ENCODE peak calls at places on chromosomes 7 and 10, in six cellular contexts. H, X, U, O, G and I are unnamed samples.

GRCh38 chr10:77363197-77363596 is 274.4 kb downstream of the KCNMA1 start:
- ATAC-seq in H (no peak), X (no peak), U (no peak), O (no peak), G (no peak), I (no peak)

GRCh38 chr10:99457808-99458207 is 27.4 kb upstream of the GOT1 start:
- ATAC-seq in H (no peak), X (no peak), U (no peak), O (no peak), G (no peak), I (no peak)

GRCh38 chr10:132010484-132010883 is 28.8 kb upstream of the BNIP3 start:
- ATAC-seq in H (no peak), X (no peak), U (no peak), O (no peak), G (no peak), I (no peak)

GRCh38 chr7:55065511-55066229 is 46.9 kb downstream of the EGFR start:
- ATAC-seq in H (peak; percentile 72), X (peak; percentile 79), U (no peak), O (peak; percentile 77), G (peak; percentile 69), I (peak; percentile 76)

GRCh38 chr7:112411186-112411795 is 39.0 kb upstream of the IFRD1 start:
- ATAC-seq in H (no peak), X (peak; percentile 40), U (peak; percentile 66), O (peak; percentile 64), G (peak; percentile 57), I (no peak)

GRCh38 chr10:54002077-54002476 is 799.0 kb downstream of the PCDH15 start:
- ATAC-seq in H (no peak), X (no peak), U (no peak), O (no peak), G (no peak), I (no peak)

GRCh38 chr7:99947608-99948007 is 18.2 kb upstream of the GJC3 start:
- ATAC-seq in H (no peak), X (no peak), U (no peak), O (no peak), G (no peak), I (no peak)

GRCh38 chr10:45675388-45675787 is 2.8 kb upstream of the ZFAND4 start:
- ATAC-seq in H (no peak), X (no peak), U (no peak), O (no peak), G (no peak), I (no peak)

GRCh38 chr7:77481615-77482014 is 55.5 kb upstream of the PTPN12 start:
- ATAC-seq in H (no peak), X (peak; percentile 8), U (no peak), O (no peak), G (no peak), I (no peak)

GRCh38 chr10:128062837-128063563 is 63.2 kb downstream of the MKI67 start:
- ATAC-seq in H (no peak), X (peak; percentile 51), U (peak; percentile 26), O (no peak), G (no peak), I (no peak)

GRCh38 chr7:333399-333776 is 43.4 kb downstream of the FOXL3 start:
- ATAC-seq in H (no peak), X (peak; percentile 54), U (no peak), O (no peak), G (no peak), I (peak; percentile 54)

GRCh38 chr10:16866861-16867260 is 49.6 kb upstream of the RSU1 start:
- ATAC-seq in H (no peak), X (no peak), U (no peak), O (no peak), G (no peak), I (no peak)

GRCh38 chr7:155972651-155973349 is 160.5 kb upstream of the SHH start:
- ATAC-seq in H (no peak), X (no peak), U (no peak), O (no peak), G (no peak), I (no peak)

GRCh38 chr7:110043514-110043913 is 1047.4 kb upstream of the LRRN3 start:
- ATAC-seq in H (no peak), X (no peak), U (no peak), O (no peak), G (no peak), I (no peak)

GRCh38 chr7:149625339-149625946 is 127.8 kb upstream of the ZNF746 start:
- ATAC-seq in H (peak; percentile 68), X (peak; percentile 70), U (peak; percentile 67), O (peak; percentile 41), G (peak; percentile 70), I (no peak)

GRCh38 chr10:13865758-13866491 is 279.2 kb downstream of the PRPF18 start:
- ATAC-seq in H (peak; percentile 90), X (peak; percentile 50), U (no peak), O (peak; percentile 91), G (peak; percentile 87), I (peak; percentile 48)

GRCh38 chr10:21363753-21364104 is 161.8 kb downstream of the SKIDA1 start:
- ATAC-seq in H (no peak), X (no peak), U (no peak), O (no peak), G (peak; percentile 31), I (no peak)
- H3K27ac ChIP-seq in H (peak overlapping the region; percentile 99), X (no peak overlapping the region), U (no peak overlapping the region), O (peak overlapping the region; percentile 91), G (peak overlapping the region; percentile 84), I (no peak overlapping the region)

GRCh38 chr7:98281757-98282652 is 519 bp downstream of the BRI3 start:
- ATAC-seq in H (peak; percentile 31), X (no peak), U (peak; percentile 20), O (peak; percentile 36), G (peak; percentile 4), I (peak; percentile 38)

GRCh38 chr7:98284335-98285036 is 3.0 kb downstream of the BRI3 start:
- ATAC-seq in H (peak; percentile 29), X (peak; percentile 62), U (no peak), O (no peak), G (no peak), I (peak; percentile 31)

GRCh38 chr7:98282727-98283126 is 1.2 kb downstream of the BRI3 start:
- ATAC-seq in H (no peak), X (no peak), U (no peak), O (no peak), G (no peak), I (no peak)

GRCh38 chr7:98283887-98284222 is 2.4 kb downstream of the BRI3 start:
- ATAC-seq in H (peak; percentile 2), X (no peak), U (no peak), O (no peak), G (no peak), I (no peak)

DNA sequence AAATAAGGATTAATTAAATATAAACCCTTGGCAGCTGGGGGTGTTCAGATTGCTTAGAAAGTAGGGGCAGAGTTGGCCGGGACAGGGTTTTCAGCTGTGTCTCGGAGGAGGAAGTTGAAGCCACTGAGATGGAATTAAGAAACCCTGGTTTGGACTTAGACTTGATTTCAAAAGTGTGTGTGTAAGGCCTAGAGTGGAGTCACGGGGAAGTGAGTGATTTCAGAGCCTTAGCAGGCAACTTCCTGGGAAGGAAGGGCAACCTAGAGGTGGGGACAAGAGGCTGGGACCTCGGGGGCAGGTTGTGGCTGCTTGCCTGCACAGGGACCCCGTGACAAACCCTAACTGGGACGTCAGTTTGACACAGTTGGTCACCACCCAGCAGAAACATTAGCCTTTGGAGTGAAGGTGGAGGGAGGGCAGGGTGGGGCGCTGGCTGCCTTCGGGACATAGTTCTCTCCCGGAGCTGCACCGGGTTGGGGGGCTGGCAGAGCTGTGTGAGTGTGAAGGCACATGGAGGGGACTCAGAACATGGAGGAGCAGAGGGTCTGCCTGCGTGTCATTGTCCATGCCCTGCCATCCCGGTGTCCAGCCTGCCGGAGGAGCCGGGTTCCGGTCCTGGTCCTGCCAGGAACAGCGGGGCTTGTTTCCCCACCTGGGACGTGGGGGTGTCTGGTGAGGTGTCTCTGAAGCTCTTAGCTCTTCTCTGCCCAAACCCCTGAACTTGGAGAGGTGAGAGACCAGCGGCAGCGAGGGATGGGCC is 1.8 kb downstream of the BRI3 start:
- ATAC-seq in H (no peak), X (peak; percentile 31), U (no peak), O (no peak), G (no peak), I (no peak)
- TF ChIP-seq POLR2AphosphoS5 in H (no peak), X (peak; percentile 80), U (no peak), O (no peak), G (no peak), I (peak; percentile 55)

GRCh38 chr10:60943372-60944158 is 420 bp downstream of the RHOBTB1 start:
- ATAC-seq in H (peak; percentile 69), X (peak; percentile 73), U (peak; percentile 77), O (peak; percentile 69), G (peak; percentile 67), I (peak; percentile 74)
- H3K4me3 ChIP-seq in H (peak overlapping the region; percentile 56), X (peak overlapping the region; percentile 54), U (peak overlapping the region; percentile 67), O (peak overlapping the region; percentile 51), G (peak overlapping the region; percentile 79), I (peak overlapping the region; percentile 88)

GRCh38 chr10:122503886-122504285 is 42.5 kb downstream of the HTRA1 start:
- ATAC-seq in H (no peak), X (no peak), U (no peak), O (no peak), G (no peak), I (no peak)

GRCh38 chr10:122503004-122503403 is 41.7 kb downstream of the HTRA1 start:
- ATAC-seq in H (no peak), X (no peak), U (no peak), O (no peak), G (no peak), I (no peak)

GRCh38 chr10:122505011-122505410 is 43.7 kb downstream of the HTRA1 start:
- ATAC-seq in H (no peak), X (no peak), U (no peak), O (no peak), G (no peak), I (no peak)

GRCh38 chr10:122505885-122506284 is 44.5 kb downstream of the HTRA1 start:
- ATAC-seq in H (no peak), X (no peak), U (no peak), O (no peak), G (no peak), I (no peak)

DNA sequence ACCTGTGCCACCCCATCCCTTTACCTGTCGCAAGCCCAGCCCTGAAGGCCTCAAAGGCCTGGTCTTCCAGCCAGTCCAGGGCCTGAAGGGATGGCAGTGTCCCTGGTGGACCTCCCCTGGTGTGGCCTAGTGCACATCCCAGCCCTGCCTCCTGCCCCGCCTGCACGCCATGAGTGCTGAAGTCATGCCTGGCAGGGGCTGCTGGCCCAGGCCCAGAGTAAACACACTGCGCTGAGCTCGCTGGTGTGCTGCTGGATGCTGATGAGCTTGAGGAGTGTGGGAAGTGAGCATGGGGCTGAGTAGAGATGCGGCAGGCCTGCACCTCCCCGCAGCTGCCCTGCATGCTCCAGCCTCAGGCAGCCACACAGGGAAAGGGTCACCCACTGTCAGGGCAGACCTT is 43.2 kb downstream of the HTRA1 start:
- ATAC-seq in H (peak; percentile 52), X (peak; percentile 92), U (no peak), O (peak; percentile 73), G (no peak), I (peak; percentile 95)
- H3K27ac ChIP-seq in H (no peak overlapping the region), X (peak overlapping the region; percentile 4), U (no peak overlapping the region), O (no peak overlapping the region), G (no peak overlapping the region), I (peak overlapping the region; percentile 66)

GRCh38 chr10:91690412-91690811 is 57.5 kb upstream of the PPP1R3C start:
- ATAC-seq in H (no peak), X (no peak), U (peak; percentile 47), O (no peak), G (no peak), I (no peak)
- TF ChIP-seq POLR2AphosphoS5 in H (no peak), X (no peak), U (no peak), O (no peak), G (no peak), I (no peak)

GRCh38 chr7:25478925-25479324 is 250.6 kb upstream of the NPVF start:
- ATAC-seq in H (no peak), X (no peak), U (no peak), O (no peak), G (no peak), I (no peak)
- H3K4me3 ChIP-seq in H (no peak overlapping the region), X (no peak overlapping the region), U (no peak overlapping the region), O (no peak overlapping the region), G (no peak overlapping the region), I (no peak overlapping the region)